ENCODE peak calls at places on chromosomes 11 and 22, in four cellular contexts. R, S, J and L are unnamed samples.
A peak's percentile ranks its signal among the peaks of the same experiment; 100 is the strongest.

GRCh38 chr22:50318356-50318697 is 8.5 kb downstream of the DENND6B start:
- DNase-seq in S (no peak), J (no peak), R (no peak), L (no peak)

GRCh38 chr11:2156416-2157182 is 4.4 kb downstream of the INS start:
- DNase-seq in R (no peak), J (peak; percentile 67), S (peak; percentile 67), L (no peak)

GRCh38 chr11:128595221-128595620 is 7.9 kb upstream of the ETS1 start:
- DNase-seq in J (no peak), R (no peak), S (no peak), L (no peak)

GRCh38 chr11:102111787-102112653 is 1.8 kb downstream of the YAP1 start:
- DNase-seq in R (no peak), J (peak; percentile 48), S (no peak), L (peak; percentile 13)

GRCh38 chr11:75066061-75066460 is 30.6 kb downstream of the OR2AT4 start:
- DNase-seq in J (no peak), R (no peak), S (no peak), L (no peak)

GRCh38 chr11:92663539-92663938 is 305.9 kb upstream of the MTNR1B start:
- DNase-seq in R (no peak), J (no peak), S (no peak), L (no peak)

GRCh38 chr11:118953265-118953664 is 2.8 kb upstream of the UPK2 start:
- DNase-seq in S (no peak), R (no peak), J (no peak), L (no peak)

GRCh38 chr11:57668467-57668890 is 565 bp downstream of the ZDHHC5 start:
- DNase-seq in R (no peak), J (no peak), S (no peak), L (no peak)

GRCh38 chr22:49751968-49752597 is 75.6 kb downstream of the BRD1 start:
- DNase-seq in J (no peak), S (no peak), R (no peak), L (no peak)

GRCh38 chr22:24137595-24137994 is 43.7 kb upstream of the SUSD2 start:
- DNase-seq in J (no peak), S (no peak), R (no peak), L (no peak)

GRCh38 chr11:40306938-40307548 is 1152.4 kb downstream of the LRRC4C start:
- DNase-seq in R (no peak), S (no peak), J (no peak), L (no peak)

GRCh38 chr11:34423300-34423699 is 15.4 kb upstream of the CAT start:
- DNase-seq in R (no peak), S (no peak), J (no peak), L (no peak)

DNA sequence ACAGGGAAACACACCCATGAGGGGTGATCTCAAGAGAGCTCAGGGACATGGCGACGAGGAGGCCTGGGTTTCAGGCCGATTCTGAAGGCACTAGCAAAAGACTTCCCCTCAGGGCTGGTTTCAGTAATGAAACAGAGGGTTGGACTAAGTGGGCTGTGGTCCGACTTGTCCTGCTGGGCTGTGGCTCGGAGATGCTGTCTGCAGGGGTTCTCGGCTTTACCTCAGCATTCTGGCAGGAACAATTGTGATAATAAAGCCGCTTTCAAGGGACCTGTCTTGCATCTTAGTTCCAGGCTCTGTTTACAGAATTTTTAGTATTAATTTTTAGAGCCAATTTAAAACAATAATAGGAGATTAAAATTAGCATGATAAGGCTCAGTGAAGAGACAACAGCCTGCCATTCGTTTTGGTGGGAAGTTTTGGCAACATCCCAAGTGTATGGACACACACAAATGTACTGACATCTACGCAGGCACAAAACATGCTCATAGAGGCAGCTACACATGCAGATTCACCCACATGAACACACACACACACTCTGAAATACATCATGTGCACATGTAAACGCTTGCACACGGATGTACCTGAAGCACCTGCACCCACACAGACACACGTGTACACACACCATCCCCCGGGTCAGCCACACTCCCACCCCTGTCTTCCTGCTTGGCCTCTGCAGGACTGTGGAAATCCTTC is 2.1 kb upstream of the B3GAT1 start:
- DNase-seq in R (no peak), S (no peak), J (no peak), L (no peak)
- H3K27me3 ChIP-seq in R (peaks cover 18% of the 10 kb centered on the region), S (peaks cover 4% of the 10 kb centered on the region), J (peaks cover 84% of the 10 kb centered on the region), L (peaks cover 20% of the 10 kb centered on the region)

DNA sequence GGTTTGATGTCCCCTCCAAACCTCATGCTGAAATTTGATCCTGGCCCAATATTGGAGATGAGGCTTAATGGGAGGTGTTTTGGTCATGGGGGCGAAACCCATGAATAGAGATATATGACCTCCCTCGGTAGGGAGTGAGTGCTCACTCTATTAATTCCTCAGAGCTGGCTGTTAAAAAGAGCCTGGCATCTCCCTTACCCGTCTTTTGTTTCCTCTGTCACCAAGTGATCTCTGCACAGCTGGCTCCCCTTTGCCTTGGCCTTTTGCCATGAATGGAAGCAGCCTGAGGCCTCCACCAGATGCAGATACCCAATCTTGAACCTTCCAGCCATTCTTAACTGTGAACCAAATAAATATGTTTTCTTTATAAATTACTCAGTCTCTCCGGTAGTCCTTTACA is 4.5 kb upstream of the CCDC81 start:
- DNase-seq in R (no peak), S (no peak), J (no peak), L (no peak)
- H3K4me1 ChIP-seq in R (no peaks in the 10 kb centered on the region), S (no peaks in the 10 kb centered on the region), J (peaks cover 8% of the 10 kb centered on the region), L (no peaks in the 10 kb centered on the region)

DNA sequence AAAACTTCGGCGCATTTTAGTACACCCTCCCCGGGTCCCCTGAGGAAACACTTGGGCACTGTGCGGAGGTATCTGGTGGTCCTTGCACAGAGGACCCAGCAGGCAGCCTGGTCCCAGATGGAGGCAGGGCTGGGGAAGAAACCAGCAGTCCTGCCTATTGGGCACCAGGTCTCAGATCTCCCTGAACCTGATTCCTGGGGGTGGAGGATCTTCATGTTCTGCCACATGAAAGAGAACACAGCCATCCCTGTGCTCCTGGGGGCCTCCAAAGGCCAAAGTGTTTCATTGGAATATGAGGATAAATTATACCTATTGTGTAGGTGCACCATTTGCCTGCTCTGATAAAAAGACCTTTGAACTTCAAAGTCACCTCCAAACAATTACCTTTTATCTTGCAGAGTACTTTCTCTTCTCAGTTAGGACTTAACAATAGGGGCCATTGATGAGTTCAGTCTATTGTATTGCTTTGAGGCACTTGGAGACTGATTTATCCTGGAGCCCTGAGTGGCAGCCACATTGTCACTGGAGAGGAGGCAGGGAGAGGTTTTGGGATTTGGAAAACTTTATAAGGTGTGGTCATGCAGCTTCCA is 1.8 kb downstream of the RCN1 start:
- DNase-seq in R (no peak), S (no peak), J (no peak), L (no peak)
- H3K4me3 ChIP-seq in R (no peak overlapping the region), S (peak overlapping the region; percentile 33), J (peak overlapping the region; percentile 93), L (no peak overlapping the region)

GRCh38 chr22:32042924-32043323 is at the start of gene SLC5A1:
- DNase-seq in S (peak; percentile 34), R (no peak), J (no peak), L (no peak)

GRCh38 chr22:32043391-32043790 is 330 bp downstream of the SLC5A1 start:
- DNase-seq in J (no peak), R (no peak), S (no peak), L (no peak)

GRCh38 chr22:32044477-32044876 is 1.4 kb downstream of the SLC5A1 start:
- DNase-seq in J (no peak), R (no peak), S (no peak), L (no peak)

GRCh38 chr22:32048069-32048468 is 5.0 kb downstream of the SLC5A1 start:
- DNase-seq in R (no peak), J (no peak), S (no peak), L (no peak)

GRCh38 chr22:32044913-32045312 is 1.9 kb downstream of the SLC5A1 start:
- DNase-seq in R (no peak), S (no peak), J (no peak), L (no peak)
- H3K27me3 ChIP-seq in R (no peaks in the 10 kb centered on the region), S (no peaks in the 10 kb centered on the region), J (peaks cover 36% of the 10 kb centered on the region), L (no peaks in the 10 kb centered on the region)

GRCh38 chr22:38220653-38221386 is 19.0 kb downstream of the MAFF start:
- DNase-seq in R (no peak), J (no peak), S (no peak), L (no peak)
- H3K4me1 ChIP-seq in R (no peaks in the 10 kb centered on the region), J (peaks cover 40% of the 10 kb centered on the region), S (peaks cover 27% of the 10 kb centered on the region), L (peaks cover 6% of the 10 kb centered on the region)

GRCh38 chr11:20364412-20364792 is 888 bp downstream of the HTATIP2 start:
- DNase-seq in S (no peak), R (no peak), J (no peak), L (no peak)
- H3K4me3 ChIP-seq in S (peak overlapping the region; percentile 99), R (peak overlapping the region; percentile 79), J (peak overlapping the region; percentile 81), L (peak overlapping the region; percentile 78)